ENCODE peak calls at places on chromosomes 13 and 19, in five cellular contexts. X, G, J, R and B are unnamed samples.

GRCh38 chr13:51629711-51630575 is 45.7 kb downstream of the WDFY2 start:
- DNase-seq in X (no peak), G (no peak), J (no peak), R (no peak), B (no peak)

GRCh38 chr19:43526884-43527859 is at the start of gene ETHE1:
- DNase-seq in X (peak), G (no peak), J (no peak), R (peak), B (peak)

GRCh38 chr19:42201489-42202289 is 15.8 kb downstream of the DEDD2 start:
- DNase-seq in X (no peak), G (no peak), J (no peak), R (no peak), B (no peak)

GRCh38 chr13:94280357-94280756 is 199.1 kb downstream of the DCT start:
- DNase-seq in X (no peak), G (no peak), J (no peak), R (no peak), B (no peak)

GRCh38 chr13:33015275-33015674 is 948 bp upstream of the KL start:
- DNase-seq in X (no peak), G (no peak), J (no peak), R (no peak), B (no peak)

GRCh38 chr13:28440774-28441532 is 54.0 kb downstream of the FLT1 start:
- DNase-seq in X (no peak), G (no peak), J (peak), R (no peak), B (no peak)

GRCh38 chr19:12202250-12202649 is 39.4 kb downstream of the ZNF136 start:
- DNase-seq in X (peak), G (no peak), J (no peak), R (no peak), B (no peak)

GRCh38 chr19:16037424-16038195 is 38.7 kb upstream of the TPM4 start:
- DNase-seq in X (no peak), G (no peak), J (no peak), R (no peak), B (no peak)

GRCh38 chr13:99605417-99606321 is 104.4 kb downstream of the TM9SF2 start:
- DNase-seq in X (peak), G (no peak), J (no peak), R (peak), B (peak)